ENCODE peak calls at places on chromosomes 12 and 14, in seven cellular contexts. D, J, F, Z, V, G and Y are unnamed samples.

GRCh38 chr12:119410396-119410795 is 75.9 kb downstream of the CCDC60 start:
- DNase-seq in J (no peak), G (no peak), V (no peak), Z (no peak), D (no peak), F (no peak), Y (no peak)

GRCh38 chr12:42935756-42936155 is 346.2 kb upstream of the PRICKLE1 start:
- DNase-seq in D (no peak), V (no peak), F (no peak), Z (no peak), G (no peak), J (no peak), Y (no peak)

GRCh38 chr12:69101505-69101904 is 137.9 kb upstream of the CPSF6 start:
- DNase-seq in D (no peak), G (no peak), J (no peak), Z (no peak), V (no peak), F (no peak), Y (no peak)

GRCh38 chr14:24160499-24160849 is 591 bp upstream of the IRF9 start:
- DNase-seq in Z (no peak), G (no peak), J (no peak), V (no peak), D (no peak), F (no peak), Y (no peak)

GRCh38 chr12:6606331-6607131 is 648 bp downstream of the CHD4 start:
- DNase-seq in F (peak; percentile 57), D (peak; percentile 86), Z (no peak), G (peak; percentile 62), V (peak; percentile 34), J (peak; percentile 80), Y (peak; percentile 71)

GRCh38 chr12:53499261-53500118 is at the start of gene MAP3K12:
- DNase-seq in G (no peak), J (peak; percentile 80), Z (peak; percentile 32), F (peak; percentile 77), D (peak; percentile 88), V (no peak), Y (peak; percentile 61)

GRCh38 chr14:69039287-69039628 is 60.2 kb upstream of the ACTN1 start:
- DNase-seq in D (no peak), F (no peak), V (no peak), Z (no peak), J (no peak), G (no peak), Y (no peak)

GRCh38 chr12:27769142-27769672 is 10.8 kb upstream of the KLHL42 start:
- DNase-seq in F (no peak), G (no peak), Z (no peak), J (no peak), V (no peak), D (no peak), Y (no peak)

GRCh38 chr12:49359671-49360070 is 7.6 kb upstream of the SPATS2 start:
- DNase-seq in D (no peak), F (no peak), Z (no peak), V (no peak), J (no peak), G (no peak), Y (no peak)

GRCh38 chr14:104681689-104682074 is 7.7 kb upstream of the INF2 start:
- DNase-seq in Z (no peak), G (no peak), F (peak; percentile 80), J (peak; percentile 85), V (no peak), D (no peak), Y (no peak)

GRCh38 chr12:124734224-124734788 is 129.4 kb downstream of the SCARB1 start:
- DNase-seq in V (no peak), J (peak; percentile 56), D (no peak), Z (no peak), F (no peak), G (no peak), Y (peak; percentile 95)

GRCh38 chr14:99004112-99004511 is 267.9 kb downstream of the BCL11B start:
- DNase-seq in G (no peak), J (no peak), Z (no peak), F (no peak), D (no peak), V (no peak), Y (no peak)